ENCODE peak calls at places on chromosomes 5 and 9, in nine cellular contexts. One of them, this sample, is unnamed.

GRCh38 chr5:1890296-1890695 is 7.6 kb upstream of the IRX4 start:
- DNase-seq in EL: no peak
- DNase-seq in AML-193: no peak
- DNase-seq in left cardiac atrium: peak; percentile 3
- DNase-seq in GM10248: no peak
- DNase-seq in activated T-cell treated with anti-CD3 and anti-CD28 coated beads, Interleukin-2, amount 50 U/mL, for 4 hours: no peak
- DNase-seq in Right ventricle myocardium superior: peak; percentile 18
- DNase-seq in Calu3: no peak
- DNase-seq in nucleus accumbens: no peak
- DNase-seq in this sample: no peak

GRCh38 chr9:90722116-90722515 is 79.5 kb upstream of the DIRAS2 start:
- DNase-seq in EL: no peak
- DNase-seq in AML-193: no peak
- DNase-seq in left cardiac atrium: no peak
- DNase-seq in GM10248: no peak
- DNase-seq in activated T-cell treated with anti-CD3 and anti-CD28 coated beads, Interleukin-2, amount 50 U/mL, for 4 hours: no peak
- DNase-seq in Right ventricle myocardium superior: no peak
- DNase-seq in Calu3: no peak
- DNase-seq in nucleus accumbens: no peak
- DNase-seq in this sample: no peak

GRCh38 chr9:438961-439768 is 224.5 kb downstream of the DOCK8 start:
- DNase-seq in EL: no peak
- DNase-seq in AML-193: no peak
- DNase-seq in left cardiac atrium: peak; percentile 41
- DNase-seq in GM10248: no peak
- DNase-seq in activated T-cell treated with anti-CD3 and anti-CD28 coated beads, Interleukin-2, amount 50 U/mL, for 4 hours: no peak
- DNase-seq in Right ventricle myocardium superior: peak; percentile 58
- DNase-seq in Calu3: no peak
- DNase-seq in nucleus accumbens: no peak
- DNase-seq in this sample: no peak

GRCh38 chr5:108420182-108420581 is 38.3 kb upstream of the FBXL17 start:
- DNase-seq in EL: no peak
- DNase-seq in AML-193: no peak
- DNase-seq in left cardiac atrium: no peak
- DNase-seq in GM10248: no peak
- DNase-seq in activated T-cell treated with anti-CD3 and anti-CD28 coated beads, Interleukin-2, amount 50 U/mL, for 4 hours: no peak
- DNase-seq in Right ventricle myocardium superior: no peak
- DNase-seq in Calu3: no peak
- DNase-seq in nucleus accumbens: no peak
- DNase-seq in this sample: no peak

GRCh38 chr9:91856419-91856818 is 93.6 kb downstream of the ROR2 start:
- DNase-seq in EL: peak; percentile 20
- DNase-seq in AML-193: no peak
- DNase-seq in left cardiac atrium: no peak
- DNase-seq in GM10248: no peak
- DNase-seq in activated T-cell treated with anti-CD3 and anti-CD28 coated beads, Interleukin-2, amount 50 U/mL, for 4 hours: no peak
- DNase-seq in Right ventricle myocardium superior: no peak
- DNase-seq in Calu3: no peak
- DNase-seq in nucleus accumbens: no peak
- DNase-seq in this sample: no peak

GRCh38 chr9:2227468-2227867 is 212.3 kb downstream of the SMARCA2 start:
- DNase-seq in EL: peak; percentile 14
- DNase-seq in AML-193: no peak
- DNase-seq in left cardiac atrium: peak; percentile 28
- DNase-seq in GM10248: no peak
- DNase-seq in activated T-cell treated with anti-CD3 and anti-CD28 coated beads, Interleukin-2, amount 50 U/mL, for 4 hours: no peak
- DNase-seq in Right ventricle myocardium superior: peak; percentile 47
- DNase-seq in Calu3: no peak
- DNase-seq in nucleus accumbens: no peak
- DNase-seq in this sample: no peak

GRCh38 chr9:134170525-134171315 is 6.4 kb upstream of the RNU6ATAC start:
- DNase-seq in EL: no peak
- DNase-seq in AML-193: no peak
- DNase-seq in left cardiac atrium: no peak
- DNase-seq in GM10248: no peak
- DNase-seq in activated T-cell treated with anti-CD3 and anti-CD28 coated beads, Interleukin-2, amount 50 U/mL, for 4 hours: no peak
- DNase-seq in Right ventricle myocardium superior: peak; percentile 41
- DNase-seq in Calu3: no peak
- DNase-seq in nucleus accumbens: no peak
- DNase-seq in this sample: no peak

GRCh38 chr5:122673343-122673742 is 101.5 kb upstream of the SNX2 start:
- DNase-seq in EL: no peak
- DNase-seq in AML-193: no peak
- DNase-seq in left cardiac atrium: peak; percentile 39
- DNase-seq in GM10248: no peak
- DNase-seq in activated T-cell treated with anti-CD3 and anti-CD28 coated beads, Interleukin-2, amount 50 U/mL, for 4 hours: no peak
- DNase-seq in Right ventricle myocardium superior: peak; percentile 63
- DNase-seq in Calu3: no peak
- DNase-seq in nucleus accumbens: no peak
- DNase-seq in this sample: no peak

GRCh38 chr5:26690511-26690910 is 347.9 kb downstream of the CDH9 start:
- DNase-seq in EL: no peak
- DNase-seq in AML-193: no peak
- DNase-seq in left cardiac atrium: no peak
- DNase-seq in GM10248: no peak
- DNase-seq in activated T-cell treated with anti-CD3 and anti-CD28 coated beads, Interleukin-2, amount 50 U/mL, for 4 hours: no peak
- DNase-seq in Right ventricle myocardium superior: no peak
- DNase-seq in Calu3: no peak
- DNase-seq in nucleus accumbens: no peak
- DNase-seq in this sample: no peak

GRCh38 chr5:132451387-132451786 is 39.2 kb downstream of the IRF1 start:
- DNase-seq in EL: no peak
- DNase-seq in AML-193: no peak
- DNase-seq in left cardiac atrium: no peak
- DNase-seq in GM10248: no peak
- DNase-seq in activated T-cell treated with anti-CD3 and anti-CD28 coated beads, Interleukin-2, amount 50 U/mL, for 4 hours: no peak
- DNase-seq in Right ventricle myocardium superior: no peak
- DNase-seq in Calu3: no peak
- DNase-seq in nucleus accumbens: no peak
- DNase-seq in this sample: no peak

GRCh38 chr5:22835630-22836029 is 17.5 kb downstream of the CDH12 start:
- DNase-seq in EL: no peak
- DNase-seq in AML-193: no peak
- DNase-seq in left cardiac atrium: no peak
- DNase-seq in GM10248: no peak
- DNase-seq in activated T-cell treated with anti-CD3 and anti-CD28 coated beads, Interleukin-2, amount 50 U/mL, for 4 hours: no peak
- DNase-seq in Right ventricle myocardium superior: no peak
- DNase-seq in Calu3: no peak
- DNase-seq in nucleus accumbens: no peak
- DNase-seq in this sample: no peak

GRCh38 chr5:90558344-90559192 is at the start of gene ADGRV1:
- DNase-seq in EL: peak; percentile 37
- DNase-seq in AML-193: no peak
- DNase-seq in left cardiac atrium: peak; percentile 32
- DNase-seq in GM10248: peak; percentile 26
- DNase-seq in activated T-cell treated with anti-CD3 and anti-CD28 coated beads, Interleukin-2, amount 50 U/mL, for 4 hours: no peak
- DNase-seq in Right ventricle myocardium superior: peak; percentile 47
- DNase-seq in Calu3: peak; percentile 90
- DNase-seq in nucleus accumbens: peak; percentile 47
- DNase-seq in this sample: no peak

GRCh38 chr5:154923441-154924430 is 14.3 kb downstream of the GEMIN5 start:
- DNase-seq in EL: no peak
- DNase-seq in AML-193: no peak
- DNase-seq in left cardiac atrium: no peak
- DNase-seq in GM10248: no peak
- DNase-seq in activated T-cell treated with anti-CD3 and anti-CD28 coated beads, Interleukin-2, amount 50 U/mL, for 4 hours: no peak
- DNase-seq in Right ventricle myocardium superior: no peak
- DNase-seq in Calu3: no peak
- DNase-seq in nucleus accumbens: no peak
- DNase-seq in this sample: no peak